ENCODE peak calls at places on chromosomes 5 and 9, in nine cellular contexts. One of them, this sample, is unnamed.
A peak's percentile ranks its signal among the peaks of the same experiment; 100 is the strongest.

GRCh38 chr5:132907161-132907560 is 33.7 kb downstream of the LEAP2 start:
- DNase-seq in NCI-H1092 treated with DMSO at 0.1 percent for 48 hours: no peak
- DNase-seq in lower leg skin: no peak
- DNase-seq in ecto neural progenitor cell: no peak
- DNase-seq in left ventricle myocardium superior: no peak
- DNase-seq in gastrocnemius medialis: no peak
- DNase-seq in mucosa of descending colon: no peak
- DNase-seq in CD4-positive, CD25-positive, alpha-beta regulatory T cell: no peak
- DNase-seq in EL: no peak
- DNase-seq in this sample: no peak

GRCh38 chr5:174533127-174533453 is 191.3 kb upstream of the MSX2 start:
- DNase-seq in NCI-H1092 treated with DMSO at 0.1 percent for 48 hours: no peak
- DNase-seq in lower leg skin: no peak
- DNase-seq in ecto neural progenitor cell: no peak
- DNase-seq in left ventricle myocardium superior: no peak
- DNase-seq in gastrocnemius medialis: no peak
- DNase-seq in mucosa of descending colon: no peak
- DNase-seq in CD4-positive, CD25-positive, alpha-beta regulatory T cell: no peak
- DNase-seq in EL: no peak
- DNase-seq in this sample: no peak

GRCh38 chr9:137392232-137393007 is 30.5 kb downstream of the EXD3 start:
- DNase-seq in NCI-H1092 treated with DMSO at 0.1 percent for 48 hours: no peak
- DNase-seq in lower leg skin: no peak
- DNase-seq in ecto neural progenitor cell: no peak
- DNase-seq in left ventricle myocardium superior: no peak
- DNase-seq in gastrocnemius medialis: no peak
- DNase-seq in mucosa of descending colon: no peak
- DNase-seq in CD4-positive, CD25-positive, alpha-beta regulatory T cell: no peak
- DNase-seq in EL: no peak
- DNase-seq in this sample: no peak

GRCh38 chr5:57412680-57413079 is 69.9 kb downstream of the ACTBL2 start:
- DNase-seq in NCI-H1092 treated with DMSO at 0.1 percent for 48 hours: no peak
- DNase-seq in lower leg skin: no peak
- DNase-seq in ecto neural progenitor cell: no peak
- DNase-seq in left ventricle myocardium superior: no peak
- DNase-seq in gastrocnemius medialis: no peak
- DNase-seq in mucosa of descending colon: no peak
- DNase-seq in CD4-positive, CD25-positive, alpha-beta regulatory T cell: no peak
- DNase-seq in EL: no peak
- DNase-seq in this sample: no peak

GRCh38 chr9:14278291-14278721 is 35.6 kb downstream of the NFIB start:
- DNase-seq in NCI-H1092 treated with DMSO at 0.1 percent for 48 hours: no peak
- DNase-seq in lower leg skin: no peak
- DNase-seq in ecto neural progenitor cell: no peak
- DNase-seq in left ventricle myocardium superior: no peak
- DNase-seq in gastrocnemius medialis: no peak
- DNase-seq in mucosa of descending colon: no peak
- DNase-seq in CD4-positive, CD25-positive, alpha-beta regulatory T cell: no peak
- DNase-seq in EL: peak; percentile 81
- DNase-seq in this sample: no peak

GRCh38 chr5:10461041-10461440 is 19.4 kb downstream of the ROPN1L start:
- DNase-seq in NCI-H1092 treated with DMSO at 0.1 percent for 48 hours: no peak
- DNase-seq in lower leg skin: peak; percentile 69
- DNase-seq in ecto neural progenitor cell: no peak
- DNase-seq in left ventricle myocardium superior: no peak
- DNase-seq in gastrocnemius medialis: no peak
- DNase-seq in mucosa of descending colon: no peak
- DNase-seq in CD4-positive, CD25-positive, alpha-beta regulatory T cell: no peak
- DNase-seq in EL: no peak
- DNase-seq in this sample: no peak

GRCh38 chr5:112485802-112486427 is 66.8 kb upstream of the EPB41L4A start:
- DNase-seq in NCI-H1092 treated with DMSO at 0.1 percent for 48 hours: no peak
- DNase-seq in lower leg skin: no peak
- DNase-seq in ecto neural progenitor cell: no peak
- DNase-seq in left ventricle myocardium superior: no peak
- DNase-seq in gastrocnemius medialis: no peak
- DNase-seq in mucosa of descending colon: no peak
- DNase-seq in CD4-positive, CD25-positive, alpha-beta regulatory T cell: no peak
- DNase-seq in EL: no peak
- DNase-seq in this sample: no peak

GRCh38 chr9:137407590-137408300 is 15.2 kb downstream of the EXD3 start:
- DNase-seq in NCI-H1092 treated with DMSO at 0.1 percent for 48 hours: no peak
- DNase-seq in lower leg skin: no peak
- DNase-seq in ecto neural progenitor cell: no peak
- DNase-seq in left ventricle myocardium superior: peak; percentile 79
- DNase-seq in gastrocnemius medialis: no peak
- DNase-seq in mucosa of descending colon: no peak
- DNase-seq in CD4-positive, CD25-positive, alpha-beta regulatory T cell: no peak
- DNase-seq in EL: no peak
- DNase-seq in this sample: peak; percentile 72

GRCh38 chr5:87099246-87099914 is 168.3 kb upstream of the RASA1 start:
- DNase-seq in NCI-H1092 treated with DMSO at 0.1 percent for 48 hours: no peak
- DNase-seq in lower leg skin: no peak
- DNase-seq in ecto neural progenitor cell: no peak
- DNase-seq in left ventricle myocardium superior: no peak
- DNase-seq in gastrocnemius medialis: no peak
- DNase-seq in mucosa of descending colon: no peak
- DNase-seq in CD4-positive, CD25-positive, alpha-beta regulatory T cell: no peak
- DNase-seq in EL: no peak
- DNase-seq in this sample: no peak

GRCh38 chr5:30279237-30279636 is 914.2 kb upstream of the CDH6 start:
- DNase-seq in NCI-H1092 treated with DMSO at 0.1 percent for 48 hours: no peak
- DNase-seq in lower leg skin: no peak
- DNase-seq in ecto neural progenitor cell: no peak
- DNase-seq in left ventricle myocardium superior: no peak
- DNase-seq in gastrocnemius medialis: no peak
- DNase-seq in mucosa of descending colon: no peak
- DNase-seq in CD4-positive, CD25-positive, alpha-beta regulatory T cell: no peak
- DNase-seq in EL: no peak
- DNase-seq in this sample: no peak

GRCh38 chr9:133683494-133684460 is 47.6 kb downstream of the DBH start:
- DNase-seq in NCI-H1092 treated with DMSO at 0.1 percent for 48 hours: no peak
- DNase-seq in lower leg skin: no peak
- DNase-seq in ecto neural progenitor cell: no peak
- DNase-seq in left ventricle myocardium superior: peak; percentile 81
- DNase-seq in gastrocnemius medialis: peak; percentile 30
- DNase-seq in mucosa of descending colon: peak; percentile 67
- DNase-seq in CD4-positive, CD25-positive, alpha-beta regulatory T cell: peak; percentile 80
- DNase-seq in EL: no peak
- DNase-seq in this sample: peak; percentile 39

GRCh38 chr5:96427823-96428222 is 5.2 kb downstream of the PCSK1 start:
- DNase-seq in NCI-H1092 treated with DMSO at 0.1 percent for 48 hours: no peak
- DNase-seq in lower leg skin: no peak
- DNase-seq in ecto neural progenitor cell: no peak
- DNase-seq in left ventricle myocardium superior: no peak
- DNase-seq in gastrocnemius medialis: no peak
- DNase-seq in mucosa of descending colon: no peak
- DNase-seq in CD4-positive, CD25-positive, alpha-beta regulatory T cell: no peak
- DNase-seq in EL: no peak
- DNase-seq in this sample: no peak

GRCh38 chr5:14204785-14205321 is 61.7 kb downstream of the TRIO start:
- DNase-seq in NCI-H1092 treated with DMSO at 0.1 percent for 48 hours: no peak
- DNase-seq in lower leg skin: peak; percentile 89
- DNase-seq in ecto neural progenitor cell: no peak
- DNase-seq in left ventricle myocardium superior: peak; percentile 53
- DNase-seq in gastrocnemius medialis: peak; percentile 47
- DNase-seq in mucosa of descending colon: peak; percentile 83
- DNase-seq in CD4-positive, CD25-positive, alpha-beta regulatory T cell: no peak
- DNase-seq in EL: peak; percentile 83
- DNase-seq in this sample: peak; percentile 72

GRCh38 chr5:166883016-166883415 is 1408.4 kb upstream of the WWC1 start:
- DNase-seq in NCI-H1092 treated with DMSO at 0.1 percent for 48 hours: no peak
- DNase-seq in lower leg skin: no peak
- DNase-seq in ecto neural progenitor cell: no peak
- DNase-seq in left ventricle myocardium superior: no peak
- DNase-seq in gastrocnemius medialis: no peak
- DNase-seq in mucosa of descending colon: no peak
- DNase-seq in CD4-positive, CD25-positive, alpha-beta regulatory T cell: no peak
- DNase-seq in EL: no peak
- DNase-seq in this sample: no peak

GRCh38 chr9:114416290-114416689 is 28.5 kb upstream of the AKNA start:
- DNase-seq in NCI-H1092 treated with DMSO at 0.1 percent for 48 hours: no peak
- DNase-seq in lower leg skin: no peak
- DNase-seq in ecto neural progenitor cell: no peak
- DNase-seq in left ventricle myocardium superior: no peak
- DNase-seq in gastrocnemius medialis: no peak
- DNase-seq in mucosa of descending colon: no peak
- DNase-seq in CD4-positive, CD25-positive, alpha-beta regulatory T cell: no peak
- DNase-seq in EL: no peak
- DNase-seq in this sample: no peak

GRCh38 chr9:124010665-124011321 is 775 bp upstream of the LHX2 start:
- DNase-seq in NCI-H1092 treated with DMSO at 0.1 percent for 48 hours: peak; percentile 82
- DNase-seq in lower leg skin: no peak
- DNase-seq in ecto neural progenitor cell: peak; percentile 68
- DNase-seq in left ventricle myocardium superior: no peak
- DNase-seq in gastrocnemius medialis: no peak
- DNase-seq in mucosa of descending colon: no peak
- DNase-seq in CD4-positive, CD25-positive, alpha-beta regulatory T cell: no peak
- DNase-seq in EL: peak; percentile 47
- DNase-seq in this sample: no peak

GRCh38 chr9:125337282-125337681 is 75.7 kb downstream of the GAPVD1 start:
- DNase-seq in NCI-H1092 treated with DMSO at 0.1 percent for 48 hours: no peak
- DNase-seq in lower leg skin: no peak
- DNase-seq in ecto neural progenitor cell: no peak
- DNase-seq in left ventricle myocardium superior: no peak
- DNase-seq in gastrocnemius medialis: no peak
- DNase-seq in mucosa of descending colon: no peak
- DNase-seq in CD4-positive, CD25-positive, alpha-beta regulatory T cell: no peak
- DNase-seq in EL: no peak
- DNase-seq in this sample: no peak

GRCh38 chr5:168086104-168086610 is 205.3 kb upstream of the WWC1 start:
- DNase-seq in NCI-H1092 treated with DMSO at 0.1 percent for 48 hours: peak; percentile 26
- DNase-seq in lower leg skin: no peak
- DNase-seq in ecto neural progenitor cell: no peak
- DNase-seq in left ventricle myocardium superior: no peak
- DNase-seq in gastrocnemius medialis: no peak
- DNase-seq in mucosa of descending colon: no peak
- DNase-seq in CD4-positive, CD25-positive, alpha-beta regulatory T cell: no peak
- DNase-seq in EL: peak; percentile 88
- DNase-seq in this sample: no peak

GRCh38 chr9:75739884-75740611 is 150.4 kb upstream of the PCSK5 start:
- DNase-seq in NCI-H1092 treated with DMSO at 0.1 percent for 48 hours: no peak
- DNase-seq in lower leg skin: no peak
- DNase-seq in ecto neural progenitor cell: no peak
- DNase-seq in left ventricle myocardium superior: peak; percentile 34
- DNase-seq in gastrocnemius medialis: peak; percentile 48
- DNase-seq in mucosa of descending colon: no peak
- DNase-seq in CD4-positive, CD25-positive, alpha-beta regulatory T cell: no peak
- DNase-seq in EL: no peak
- DNase-seq in this sample: no peak

GRCh38 chr5:126920291-126920690 is 110.1 kb downstream of the MARCHF3 start:
- DNase-seq in NCI-H1092 treated with DMSO at 0.1 percent for 48 hours: no peak
- DNase-seq in lower leg skin: no peak
- DNase-seq in ecto neural progenitor cell: no peak
- DNase-seq in left ventricle myocardium superior: no peak
- DNase-seq in gastrocnemius medialis: no peak
- DNase-seq in mucosa of descending colon: no peak
- DNase-seq in CD4-positive, CD25-positive, alpha-beta regulatory T cell: no peak
- DNase-seq in EL: no peak
- DNase-seq in this sample: no peak

This sample was measured in psoas muscle.